ENCODE peak calls at places on chromosomes 16 and 17, in five cellular contexts. F is colonic mucosa, I is kidney epithelial cell, G is esophagus muscularis mucosa, K is brain microvascular endothelial cell. Q is an unnamed sample.

GRCh38 chr17:65794572-65794971 is 233.1 kb upstream of the AXIN2 start:
- DNase-seq in F (peak), I (no peak), G (no peak), K (peak), Q (no peak)

GRCh38 chr17:80253631-80254395 is 6.8 kb upstream of the RNF213 start:
- DNase-seq in F (no peak), I (no peak), G (no peak), K (no peak), Q (no peak)

GRCh38 chr16:15879255-15879804 is 9.1 kb downstream of the CEP20 start:
- DNase-seq in F (no peak), I (peak), G (no peak), K (peak), Q (no peak)

GRCh38 chr17:63911657-63912100 is 621 bp upstream of the CSHL1 start:
- DNase-seq in F (peak), I (no peak), G (no peak), K (peak), Q (no peak)

GRCh38 chr16:87856796-87857228 is 12.5 kb downstream of the SLC7A5 start:
- DNase-seq in F (no peak), I (no peak), G (no peak), K (no peak), Q (no peak)

GRCh38 chr17:27511154-27511553 is 54.9 kb downstream of the KSR1 start:
- DNase-seq in F (no peak), I (no peak), G (no peak), K (no peak), Q (no peak)

GRCh38 chr16:175145-175949 is 1.1 kb upstream of the HBA1 start:
- DNase-seq in F (no peak), I (no peak), G (no peak), K (no peak), Q (no peak)

GRCh38 chr17:50562266-50563094 is 2.0 kb downstream of the CACNA1G start:
- DNase-seq in F (no peak), I (no peak), G (no peak), K (no peak), Q (no peak)

GRCh38 chr16:4376126-4376819 is 4.6 kb downstream of the VASN start:
- DNase-seq in F (peak), I (no peak), G (peak), K (peak), Q (peak)

GRCh38 chr17:48555183-48555615 is 10.3 kb upstream of the HOXB2 start:
- DNase-seq in F (no peak), I (peak), G (no peak), K (no peak), Q (no peak)

GRCh38 chr17:20097362-20097761 is 88.2 kb downstream of the SPECC1 start:
- DNase-seq in F (no peak), I (no peak), G (no peak), K (no peak), Q (peak)

GRCh38 chr17:29726721-29727252 is 104.1 kb upstream of the CORO6 start:
- DNase-seq in F (no peak), I (no peak), G (peak), K (peak), Q (no peak)

GRCh38 chr17:29074488-29074887 is 31.5 kb downstream of the PIPOX start:
- DNase-seq in F (no peak), I (no peak), G (no peak), K (no peak), Q (no peak)

GRCh38 chr17:47605006-47605405 is 44.7 kb upstream of the KPNB1 start:
- DNase-seq in F (no peak), I (no peak), G (no peak), K (no peak), Q (no peak)

GRCh38 chr16:6009151-6009550 is 911.6 kb upstream of the EEF2KMT start:
- DNase-seq in F (peak), I (no peak), G (no peak), K (no peak), Q (no peak)

GRCh38 chr16:54342001-54342776 is 55.6 kb upstream of the IRX3 start:
- DNase-seq in F (no peak), I (no peak), G (no peak), K (no peak), Q (no peak)

GRCh38 chr16:69865701-69866100 is 85.4 kb upstream of the CLEC18A start:
- DNase-seq in F (no peak), I (no peak), G (no peak), K (peak), Q (no peak)

GRCh38 chr17:75370288-75370687 is 35.2 kb downstream of the GRB2 start:
- DNase-seq in F (no peak), I (no peak), G (no peak), K (no peak), Q (no peak)

GRCh38 chr16:2858245-2859025 is 465 bp upstream of the PRSS22 start:
- DNase-seq in F (peak), I (no peak), G (no peak), K (no peak), Q (no peak)

GRCh38 chr16:78542419-78542818 is 443.0 kb downstream of the WWOX start:
- DNase-seq in F (no peak), I (no peak), G (no peak), K (no peak), Q (no peak)

GRCh38 chr16:84196101-84196500 is 5.1 kb downstream of the ADAD2 start:
- DNase-seq in F (no peak), I (no peak), G (no peak), K (no peak), Q (no peak)

GRCh38 chr16:53515811-53516210 is 12.8 kb upstream of the AKTIP start:
- DNase-seq in F (no peak), I (no peak), G (no peak), K (no peak), Q (no peak)

GRCh38 chr17:42913981-42914617 is 13.5 kb downstream of the G6PC1 start:
- DNase-seq in F (no peak), I (no peak), G (no peak), K (no peak), Q (no peak)

GRCh38 chr17:65121368-65121767 is 15.8 kb upstream of the RGS9 start:
- DNase-seq in F (no peak), I (no peak), G (no peak), K (no peak), Q (no peak)

GRCh38 chr17:29687601-29688000 is 64.9 kb upstream of the CORO6 start:
- DNase-seq in F (no peak), I (no peak), G (no peak), K (no peak), Q (no peak)

GRCh38 chr17:75808905-75809621 is 24.5 kb downstream of the UNK start:
- DNase-seq in F (no peak), I (no peak), G (no peak), K (peak), Q (no peak)

GRCh38 chr17:13650096-13650675 is 48.5 kb upstream of the HS3ST3A1 start:
- DNase-seq in F (no peak), I (no peak), G (no peak), K (no peak), Q (no peak)

GRCh38 chr17:13646411-13646810 is 44.7 kb upstream of the HS3ST3A1 start:
- DNase-seq in F (no peak), I (no peak), G (no peak), K (no peak), Q (no peak)

GRCh38 chr17:13646969-13647368 is 45.2 kb upstream of the HS3ST3A1 start:
- DNase-seq in F (no peak), I (no peak), G (no peak), K (no peak), Q (no peak)

GRCh38 chr17:13643196-13643595 is 41.5 kb upstream of the HS3ST3A1 start:
- DNase-seq in F (no peak), I (no peak), G (no peak), K (no peak), Q (no peak)

DNA sequence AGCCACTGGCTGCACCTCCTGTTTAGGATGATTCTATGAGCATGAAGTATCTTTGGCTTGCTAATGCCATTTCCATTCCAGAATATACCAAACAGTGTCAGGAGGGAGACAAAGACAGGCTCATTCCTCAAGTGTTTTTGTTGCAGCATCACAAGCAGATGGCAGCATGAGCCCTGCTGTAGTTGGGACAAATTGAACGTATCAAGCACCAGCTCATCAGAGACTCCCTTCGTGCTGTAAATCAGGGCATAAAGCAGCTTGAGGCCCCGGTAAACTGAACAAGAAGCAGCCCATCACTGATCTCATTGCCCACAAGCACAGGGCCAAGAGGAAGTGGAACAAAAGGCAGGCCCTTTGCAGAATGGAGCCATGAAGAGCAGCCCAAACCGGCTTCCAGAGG is 45.8 kb upstream of the HS3ST3A1 start:
- DNase-seq in F (no peak), I (no peak), G (no peak), K (no peak), Q (no peak)
- TF ChIP-seq CTCF in F (no peak), I (no peak), G (no peak), K (no peak), Q (no peak)

DNA sequence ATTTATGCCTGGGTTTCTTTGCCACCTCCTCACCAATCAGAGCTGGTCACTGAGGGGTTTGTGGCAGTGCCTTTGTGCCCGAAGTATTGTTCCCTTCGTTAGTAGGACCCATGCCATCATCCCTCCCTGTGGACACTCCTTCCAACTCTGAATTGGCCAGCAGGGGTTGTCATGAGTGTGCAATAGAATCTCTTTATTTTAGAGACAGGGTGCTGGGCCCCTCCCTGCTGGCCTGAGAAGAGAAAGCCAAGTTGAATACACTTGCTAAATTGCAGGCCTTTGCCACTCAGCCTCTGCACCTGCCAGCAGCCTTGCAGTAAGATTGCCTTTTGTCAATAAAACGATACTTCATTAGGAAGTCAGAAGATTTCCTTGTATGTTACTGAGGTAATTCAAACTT is 40.7 kb upstream of the SLC12A3 start:
- DNase-seq in F (peak), I (no peak), G (no peak), K (no peak), Q (no peak)
- TF ChIP-seq CTCF in F (peak), I (no peak), G (no peak), K (peak), Q (peak)

DNA sequence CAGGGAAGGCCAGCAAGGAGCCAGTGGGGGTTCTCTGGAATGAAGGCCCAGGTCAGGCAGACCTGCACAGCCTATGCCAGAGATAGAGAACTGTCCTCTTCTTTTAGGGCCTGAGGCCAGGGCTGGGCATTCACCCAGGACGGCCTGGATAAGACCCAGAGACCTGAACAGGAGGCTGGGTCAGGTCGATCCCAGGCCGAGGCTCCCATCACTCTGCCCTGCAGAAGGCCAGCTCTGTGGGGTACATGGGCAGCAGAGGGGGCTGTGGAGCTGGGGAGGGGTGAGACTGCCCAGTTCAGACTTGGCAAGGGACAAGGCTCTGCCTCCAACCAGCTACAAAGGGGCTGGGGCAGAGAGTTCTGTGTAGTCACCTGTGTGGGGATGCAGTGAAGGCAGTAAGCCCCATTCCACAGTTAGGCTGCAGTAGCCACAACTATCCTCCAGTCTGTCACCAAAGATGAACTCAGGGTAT is 14.6 kb downstream of the HSD11B2 start:
- DNase-seq in F (no peak), I (no peak), G (no peak), K (no peak), Q (no peak)
- TF ChIP-seq CTCF in F (no peak), I (no peak), G (no peak), K (peak), Q (no peak)

GRCh38 chr16:55621771-55622170 is 34.0 kb upstream of the SLC6A2 start:
- DNase-seq in F (no peak), I (no peak), G (no peak), K (no peak), Q (no peak)

GRCh38 chr16:55622930-55623561 is 32.7 kb upstream of the SLC6A2 start:
- DNase-seq in F (no peak), I (no peak), G (peak), K (no peak), Q (no peak)

GRCh38 chr16:55624696-55625095 is 31.1 kb upstream of the SLC6A2 start:
- DNase-seq in F (no peak), I (no peak), G (no peak), K (no peak), Q (no peak)

GRCh38 chr16:55622302-55622701 is 33.5 kb upstream of the SLC6A2 start:
- DNase-seq in F (no peak), I (no peak), G (no peak), K (no peak), Q (no peak)

DNA sequence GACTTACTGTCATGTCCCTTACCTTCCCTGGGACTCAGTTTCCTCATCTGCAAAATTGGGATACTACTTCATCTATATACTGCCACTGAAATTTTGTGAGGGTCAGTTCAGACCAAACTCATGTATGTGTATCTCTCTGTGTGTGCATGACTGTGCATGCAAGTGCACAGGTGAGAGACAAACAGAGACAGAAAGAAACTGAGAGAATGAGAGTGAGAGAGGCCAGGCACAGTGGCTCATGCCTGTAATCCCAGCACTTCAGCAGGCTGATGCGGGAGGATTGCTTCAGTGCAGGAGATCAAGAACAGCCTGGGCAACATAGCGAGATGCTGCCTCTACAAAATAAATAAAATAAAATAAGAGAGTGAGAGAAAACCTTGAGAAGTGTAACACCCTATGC is 32.1 kb upstream of the SLC6A2 start:
- DNase-seq in F (no peak), I (no peak), G (no peak), K (no peak), Q (no peak)
- TF ChIP-seq CTCF in F (no peak), I (no peak), G (no peak), K (no peak), Q (no peak)

GRCh38 chr16:1413684-1414531 is 596 bp downstream of the UNKL start:
- DNase-seq in F (peak), I (no peak), G (no peak), K (peak), Q (no peak)
- TF ChIP-seq CTCF in F (peak), I (peak), G (peak), K (peak), Q (peak)

GRCh38 chr17:57515662-57516211 is 229.4 kb downstream of the CCDC182 start:
- DNase-seq in F (no peak), I (no peak), G (no peak), K (no peak), Q (no peak)
- TF ChIP-seq CTCF in F (no peak), I (no peak), G (no peak), K (no peak), Q (no peak)

DNA sequence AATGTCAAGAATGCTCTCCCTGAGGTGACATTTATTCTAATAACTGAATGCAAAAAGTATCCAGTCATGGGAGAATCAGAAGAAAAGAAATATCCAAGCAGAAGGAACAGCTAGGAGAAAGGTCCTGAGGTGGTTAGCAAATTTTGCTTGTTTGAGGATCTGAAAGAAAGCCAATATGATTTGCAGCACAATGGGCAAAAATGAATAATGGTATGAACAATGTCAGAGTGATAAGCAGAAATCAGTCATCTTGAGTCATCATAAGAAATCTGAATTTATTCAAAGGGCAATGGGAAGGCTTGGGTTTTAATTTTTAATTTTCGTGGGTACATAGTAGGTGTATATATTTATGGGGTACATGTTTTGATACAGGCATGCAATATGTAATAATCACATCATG is 68.5 kb downstream of the BRIP1 start:
- DNase-seq in F (no peak), I (no peak), G (no peak), K (no peak), Q (no peak)
- TF ChIP-seq CTCF in F (no peak), I (no peak), G (no peak), K (no peak), Q (no peak)

GRCh38 chr16:1812732-1813163 is 13.9 kb downstream of the HAGH start:
- DNase-seq in F (peak), I (no peak), G (peak), K (peak), Q (peak)
- TF ChIP-seq CTCF in F (peak), I (peak), G (peak), K (peak), Q (peak)